ENCODE peak calls at places on chromosomes 16 and 17, in six cellular contexts. X is IMR-90, M is mesenchymal stem cell, B is mesendoderm, F is neuronal stem cell, G is H1. O is an unnamed sample.

GRCh38 chr17:77419547-77420475 is 279.0 kb downstream of the SEC14L1 start:
- DNase-seq in X (peak), M (peak), B (peak), F (no peak), G (peak), O (peak)

GRCh38 chr16:78584213-78584860 is 484.9 kb downstream of the WWOX start:
- DNase-seq in X (no peak), M (peak), B (no peak), F (no peak), G (no peak), O (no peak)

GRCh38 chr17:49074851-49075540 is 57.6 kb upstream of the B4GALNT2 start:
- DNase-seq in X (no peak), M (no peak), B (no peak), F (no peak), G (no peak), O (no peak)

GRCh38 chr16:30644334-30644830 is 6.4 kb upstream of the PRR14 start:
- DNase-seq in X (no peak), M (no peak), B (no peak), F (no peak), G (no peak), O (no peak)

GRCh38 chr16:73032548-73033270 is 15.2 kb downstream of the ZFHX3 start:
- DNase-seq in X (no peak), M (peak), B (peak), F (no peak), G (peak), O (peak)

GRCh38 chr16:57889111-57889510 is 81.8 kb downstream of the CNGB1 start:
- DNase-seq in X (no peak), M (no peak), B (no peak), F (no peak), G (no peak), O (no peak)

GRCh38 chr16:22191089-22191965 is 14.8 kb upstream of the EEF2K start:
- DNase-seq in X (peak), M (peak), B (peak), F (peak), G (peak), O (peak)

GRCh38 chr16:80144191-80144590 is 396.6 kb upstream of the DYNLRB2 start:
- DNase-seq in X (peak), M (peak), B (no peak), F (no peak), G (no peak), O (no peak)

GRCh38 chr16:19886061-19886792 is 1.6 kb upstream of the GPRC5B start:
- DNase-seq in X (peak), M (peak), B (peak), F (peak), G (peak), O (peak)

DNA sequence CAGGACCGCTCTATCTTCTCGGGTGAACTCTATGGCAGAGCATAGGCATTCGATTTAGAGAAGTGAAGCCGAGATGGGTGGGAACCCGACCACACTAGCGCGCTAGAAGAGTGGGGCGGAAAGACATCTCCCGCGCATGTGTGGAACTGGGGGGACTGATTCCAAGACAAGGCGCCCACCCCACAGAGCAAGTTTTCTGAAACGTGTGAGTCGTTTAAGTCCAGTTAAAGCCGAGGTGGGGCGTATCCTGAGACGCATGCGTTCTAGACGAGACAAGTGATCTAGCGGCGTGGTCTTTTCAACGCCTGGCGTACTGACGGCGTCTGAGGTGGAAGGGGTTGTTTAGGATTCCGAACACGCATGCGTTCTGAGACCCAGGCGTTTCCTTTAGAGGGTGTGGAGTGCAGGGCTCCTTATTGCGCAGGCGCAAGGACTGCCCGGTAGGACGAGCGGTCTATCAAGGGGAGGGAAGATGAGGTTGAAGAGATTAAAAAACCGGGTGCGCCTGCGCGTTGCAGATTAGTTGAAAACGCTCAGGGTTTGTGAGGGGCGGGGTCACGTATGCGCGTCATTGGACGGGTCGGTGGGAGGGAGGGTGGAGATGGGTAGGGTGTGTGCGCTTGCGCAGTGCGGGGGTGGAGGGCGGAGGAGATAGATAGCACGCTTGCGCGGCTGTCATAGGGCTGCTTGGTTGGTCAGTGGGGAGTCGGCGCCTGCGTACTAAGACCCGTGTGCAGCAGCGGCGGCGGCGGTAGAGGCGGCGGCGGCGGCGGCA is at the start of gene EIF5A:
- DNase-seq in X (peak), M (peak), B (peak), F (peak), G (peak), O (peak)
- H2BK5ac ChIP-seq in X (peak), M (peak), B (peak), F (peak), G (peak), O (no peak)

DNA sequence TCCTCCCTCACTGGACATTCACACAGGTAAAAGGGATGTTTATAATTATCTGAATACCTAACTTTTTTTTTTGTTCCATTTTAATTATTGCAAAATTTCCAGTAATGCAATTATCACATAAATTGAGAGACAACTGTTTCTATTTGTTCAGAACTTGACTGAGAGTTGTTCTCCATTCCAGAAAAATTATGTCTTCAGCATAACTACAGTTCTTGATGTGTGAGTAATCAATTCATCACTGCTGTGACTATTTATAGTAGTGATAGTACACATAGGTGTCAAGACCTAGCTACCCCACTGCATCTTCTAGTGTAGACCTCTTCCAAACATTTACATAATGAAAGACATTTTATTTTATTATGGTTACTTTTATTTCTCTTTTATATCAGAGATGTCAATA is 5.8 kb upstream of the TNRC6A start:
- DNase-seq in X (peak), M (no peak), B (no peak), F (no peak), G (no peak), O (no peak)
- H2BK15ac ChIP-seq in X (no peak), M (no peak), B (no peak), F (no peak), G (no peak), O (no peak)

DNA sequence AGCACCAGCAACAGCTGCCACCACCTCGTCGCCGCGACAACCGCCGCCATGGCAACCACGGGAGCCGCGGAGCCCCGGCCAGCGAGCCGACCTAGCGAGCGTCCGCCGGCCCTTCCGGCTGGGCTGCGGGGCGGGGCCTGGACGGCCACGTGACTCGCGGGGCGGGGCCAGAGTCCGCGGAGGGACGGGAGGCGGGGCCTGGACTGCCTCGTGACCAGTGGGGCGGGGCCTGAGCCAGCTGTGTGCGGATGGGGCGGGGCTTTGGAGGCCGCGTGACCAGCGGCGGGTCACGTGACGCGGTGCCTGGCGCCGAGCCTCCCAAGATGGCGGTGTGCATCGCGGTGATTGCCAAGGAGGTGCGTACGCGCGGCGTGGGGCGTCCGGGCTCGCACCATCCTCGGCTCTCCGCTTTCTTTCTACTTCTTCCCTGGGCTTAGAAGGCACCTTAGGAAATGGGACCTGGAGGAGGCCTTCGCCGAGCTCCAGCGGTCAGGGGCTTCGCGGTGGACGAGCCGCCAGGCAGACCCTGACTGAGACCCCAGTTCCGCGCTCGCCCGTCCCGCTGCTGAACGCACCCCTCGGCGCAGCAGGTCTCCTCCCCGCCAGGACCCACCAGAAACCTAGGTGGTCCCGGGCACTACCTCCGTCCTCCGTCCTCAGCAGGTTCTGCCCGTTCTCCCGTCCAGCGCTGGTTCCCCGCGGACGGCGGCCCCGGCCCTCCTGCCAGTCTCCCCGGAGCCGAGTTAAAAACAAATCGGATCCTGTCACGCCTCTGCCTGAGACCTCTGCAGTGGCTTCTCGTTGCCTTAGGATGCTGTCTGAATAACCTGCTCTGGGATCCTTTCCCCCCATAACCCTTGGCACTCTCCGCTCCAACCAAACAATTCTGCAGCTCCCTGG is at the start of the genes GALNS and TRAPPC2L:
- DNase-seq in X (peak), M (peak), B (peak), F (peak), G (peak), O (peak)
- H2BK5ac ChIP-seq in X (peak), M (peak), B (no peak), F (no peak), G (no peak), O (no peak)

DNA sequence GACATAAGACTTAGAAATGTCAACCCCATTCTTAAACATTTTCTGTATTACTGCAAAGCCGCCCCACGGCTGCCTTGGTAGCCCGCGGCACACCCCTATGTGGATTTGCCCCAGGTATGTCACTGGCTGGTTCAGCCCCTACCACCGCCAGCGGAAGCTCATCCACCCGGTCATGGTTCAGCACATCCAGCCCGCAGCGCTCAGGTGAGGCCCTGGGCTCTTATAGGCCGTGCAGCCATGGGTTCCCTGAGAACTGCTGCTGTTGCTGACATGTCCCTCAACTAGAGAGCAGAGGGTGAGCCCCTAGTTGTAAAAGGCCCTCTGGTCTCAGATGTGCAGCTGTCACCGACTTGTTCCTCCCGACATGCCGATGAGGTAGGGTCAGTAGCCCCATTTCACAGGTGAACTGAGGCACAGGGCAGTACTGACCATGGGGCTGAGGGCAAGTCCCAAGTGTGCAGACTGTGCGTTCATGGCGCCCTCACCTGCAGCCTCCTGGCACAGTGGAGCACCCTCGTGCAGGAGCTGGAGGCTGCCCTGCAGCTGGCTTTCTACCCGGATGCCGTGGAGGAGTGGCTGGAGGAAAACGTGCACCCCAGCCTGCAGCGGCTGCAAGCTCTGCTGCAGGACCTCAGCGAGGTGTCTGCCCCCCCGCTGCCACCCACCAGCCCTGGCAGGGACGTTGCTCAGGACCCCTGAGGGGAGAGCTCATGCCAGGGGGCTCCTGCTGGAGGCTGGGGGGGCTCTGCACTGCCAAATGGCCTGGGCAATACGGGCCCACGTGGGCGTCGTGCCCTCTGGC is 8.7 kb downstream of the CYBC1 start:
- DNase-seq in X (no peak), M (no peak), B (no peak), F (no peak), G (no peak), O (peak)
- H2BK15ac ChIP-seq in X (no peak), M (no peak), B (no peak), F (no peak), G (no peak), O (no peak)

GRCh38 chr16:66690106-66690847 is 6.3 kb downstream of the CMTM4 start:
- DNase-seq in X (no peak), M (no peak), B (no peak), F (no peak), G (no peak), O (no peak)

GRCh38 chr16:66689282-66689681 is 7.3 kb downstream of the CMTM4 start:
- DNase-seq in X (no peak), M (no peak), B (no peak), F (no peak), G (no peak), O (no peak)

GRCh38 chr16:66693088-66693487 is 3.5 kb downstream of the CMTM4 start:
- DNase-seq in X (no peak), M (no peak), B (no peak), F (no peak), G (no peak), O (no peak)

GRCh38 chr16:66692341-66692740 is 4.2 kb downstream of the CMTM4 start:
- DNase-seq in X (no peak), M (no peak), B (peak), F (no peak), G (no peak), O (no peak)

GRCh38 chr16:66691234-66691633 is 5.3 kb downstream of the CMTM4 start:
- DNase-seq in X (no peak), M (no peak), B (no peak), F (no peak), G (no peak), O (no peak)
- H2BK5ac ChIP-seq in X (no peak), M (no peak), B (no peak), F (no peak), G (no peak), O (no peak)

GRCh38 chr17:65109543-65109942 is 27.6 kb upstream of the RGS9 start:
- DNase-seq in X (no peak), M (no peak), B (no peak), F (no peak), G (no peak), O (no peak)
- H2BK15ac ChIP-seq in X (no peak), M (no peak), B (no peak), F (no peak), G (no peak), O (no peak)

GRCh38 chr16:70294385-70295029 is 4.5 kb upstream of the DDX19B start:
- DNase-seq in X (no peak), M (no peak), B (no peak), F (no peak), G (no peak), O (no peak)

GRCh38 chr16:70290949-70291519 is 1.7 kb upstream of the AARS1 start:
- DNase-seq in X (peak), M (peak), B (no peak), F (no peak), G (no peak), O (no peak)

GRCh38 chr16:70289229-70290098 is at the start of gene AARS1:
- DNase-seq in X (peak), M (peak), B (peak), F (peak), G (peak), O (peak)
- H2BK5ac ChIP-seq in X (peak), M (peak), B (peak), F (peak), G (peak), O (no peak)

DNA sequence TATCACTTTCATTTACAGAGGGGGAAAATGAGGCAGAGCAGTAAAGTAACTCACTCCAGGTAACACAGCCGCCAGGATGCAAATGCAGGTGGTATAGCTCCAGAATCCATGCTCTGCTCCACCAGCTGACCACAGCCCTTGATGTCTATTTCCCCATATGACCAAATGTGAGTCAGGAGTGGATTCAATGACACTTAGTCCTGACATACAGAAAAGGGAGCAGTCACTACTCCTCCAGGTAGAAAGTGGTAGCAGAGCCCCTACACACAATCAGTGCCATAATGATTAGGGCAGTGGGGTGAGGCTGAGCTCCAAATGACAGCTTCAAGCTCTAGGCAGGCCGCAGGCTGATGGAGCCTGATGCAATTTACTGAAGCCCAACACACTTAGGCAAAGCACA is 43.3 kb upstream of the GFOD2 start:
- DNase-seq in X (no peak), M (no peak), B (no peak), F (no peak), G (no peak), O (no peak)
- H2BK15ac ChIP-seq in X (no peak), M (no peak), B (no peak), F (no peak), G (no peak), O (no peak)